ENCODE peak calls at places on chromosomes 4 and X, in four cellular contexts. V is AG09319, B is ACHN, W is putamen. H is an unnamed sample.

GRCh38 chr4:77174426-77174825 is 17.4 kb downstream of the CCNG2 start:
- DNase-seq in V (no peak), B (no peak), W (no peak), H (no peak)

GRCh38 chrX:68995780-68996551 is 167.1 kb downstream of the EFNB1 start:
- DNase-seq in V (peak), B (no peak), W (no peak), H (no peak)

GRCh38 chr4:150126201-150126879 is 48.1 kb downstream of the DCLK2 start:
- DNase-seq in V (no peak), B (no peak), W (no peak), H (no peak)

GRCh38 chrX:153333271-153333670 is 682 bp upstream of the ZNF275 start:
- DNase-seq in V (peak), B (no peak), W (no peak), H (no peak)

GRCh38 chr4:101981756-101982155 is 191.2 kb downstream of the BANK1 start:
- DNase-seq in V (no peak), B (no peak), W (no peak), H (no peak)

GRCh38 chr4:157115613-157116340 is 39.8 kb downstream of the GLRB start:
- DNase-seq in V (peak), B (peak), W (no peak), H (no peak)

GRCh38 chrX:79161655-79162054 is 17.2 kb downstream of the GPR174 start:
- DNase-seq in V (no peak), B (no peak), W (no peak), H (no peak)

GRCh38 chr4:23733911-23734458 is 155.9 kb downstream of the PPARGC1A start:
- DNase-seq in V (no peak), B (peak), W (no peak), H (no peak)

GRCh38 chrX:9858080-9858479 is 71.9 kb downstream of the SHROOM2 start:
- DNase-seq in V (no peak), B (no peak), W (no peak), H (no peak)

GRCh38 chr4:125741825-125742452 is 427.2 kb downstream of the FAT4 start:
- DNase-seq in V (peak), B (peak), W (no peak), H (no peak)

GRCh38 chr4:175562537-175562936 is 249.5 kb downstream of the GPM6A start:
- DNase-seq in V (no peak), B (no peak), W (no peak), H (no peak)

GRCh38 chr4:57063518-57063917 is 46.7 kb downstream of the IGFBP7 start:
- DNase-seq in V (no peak), B (no peak), W (no peak), H (no peak)

GRCh38 chr4:152970102-152970820 is 34.1 kb downstream of the FHDC1 start:
- DNase-seq in V (no peak), B (no peak), W (no peak), H (no peak)

GRCh38 chrX:53494427-53494826 is 60.3 kb upstream of the HSD17B10 start:
- DNase-seq in V (no peak), B (no peak), W (no peak), H (no peak)

GRCh38 chrX:1262369-1262768 is 6.2 kb upstream of the CSF2RA start:
- DNase-seq in V (no peak), B (no peak), W (no peak), H (no peak)

GRCh38 chrX:132071260-132071659 is 48.2 kb downstream of the STK26 start:
- DNase-seq in V (no peak), B (peak), W (no peak), H (no peak)

GRCh38 chr4:37693450-37694190 is 7.4 kb upstream of the RELL1 start:
- DNase-seq in V (no peak), B (peak), W (no peak), H (no peak)

GRCh38 chr4:149973181-149973580 is 105.1 kb upstream of the DCLK2 start:
- DNase-seq in V (peak), B (no peak), W (no peak), H (no peak)

GRCh38 chr4:83862471-83862870 is 326.6 kb downstream of the GPAT3 start:
- DNase-seq in V (no peak), B (no peak), W (no peak), H (no peak)

GRCh38 chr4:26197018-26197779 is 123.6 kb upstream of the RBPJ start:
- DNase-seq in V (peak), B (peak), W (no peak), H (peak)

GRCh38 chrX:134158821-134159512 is 78.0 kb upstream of the CCDC160 start:
- DNase-seq in V (no peak), B (no peak), W (no peak), H (no peak)

H was measured in stimulated activated CD8-positive, alpha-beta memory T cell treated with anti-CD3 and anti-CD28 coated beads, Interleukin-15, amount 100 ng/mL, for 1 hour.